ENCODE peak calls at places on chromosomes 4 and X, in seven cellular contexts. U is cardiac muscle cell, P is psoas muscle, Z is uterus, W is OCI-LY7, Q is suprapubic skin, Y is HCT116. F is an unnamed sample. For H3K4me1, the result is how much of the 10 kb centered on the place peaks cover.

GRCh38 chrX:119654112-119654531 is 38.8 kb downstream of the SEPTIN6 start:
- DNase-seq in U (peak), P (peak), Z (peak), W (no peak), Q (no peak), Y (no peak), F (no peak)

GRCh38 chr4:113499696-113500095 is 261.8 kb downstream of the CAMK2D start:
- DNase-seq in U (peak), P (no peak), Z (no peak), W (no peak), Q (no peak), Y (no peak), F (no peak)

GRCh38 chr4:67549123-67549522 is 3.8 kb upstream of the CENPC start:
- DNase-seq in U (peak), P (no peak), Z (no peak), W (peak), Q (no peak), Y (no peak), F (no peak)

GRCh38 chr4:119579823-119580222 is 48.8 kb downstream of the PDE5A start:
- DNase-seq in U (no peak), P (no peak), Z (no peak), W (no peak), Q (no peak), Y (no peak), F (peak)

GRCh38 chrX:118644378-118644777 is 83.0 kb upstream of the IL13RA1 start:
- DNase-seq in U (peak), P (no peak), Z (no peak), W (peak), Q (no peak), Y (peak), F (no peak)

GRCh38 chrX:68832101-68832416 is 3.2 kb downstream of the EFNB1 start:
- DNase-seq in U (peak), P (peak), Z (peak), W (peak), Q (peak), Y (no peak), F (no peak)

GRCh38 chr4:166165829-166166420 is 292.9 kb downstream of the TLL1 start:
- DNase-seq in U (peak), P (no peak), Z (no peak), W (peak), Q (no peak), Y (peak), F (no peak)

GRCh38 chr4:19982556-19982955 is 269.1 kb upstream of the SLIT2 start:
- DNase-seq in U (peak), P (no peak), Z (no peak), W (no peak), Q (no peak), Y (no peak), F (no peak)

GRCh38 chr4:7358100-7358735 is 76.5 kb downstream of the PSAPL1 start:
- DNase-seq in U (peak), P (peak), Z (peak), W (no peak), Q (no peak), Y (peak), F (no peak)

GRCh38 chrX:71282514-71283408 is 674 bp upstream of the NONO start:
- DNase-seq in U (no peak), P (no peak), Z (no peak), W (no peak), Q (no peak), Y (peak), F (no peak)

GRCh38 chrX:36957425-36958328 is 50.5 kb upstream of the FAM47C start:
- DNase-seq in U (peak), P (no peak), Z (no peak), W (no peak), Q (no peak), Y (no peak), F (peak)

GRCh38 chr4:122017296-122017695 is 65.4 kb upstream of the TRPC3 start:
- DNase-seq in U (no peak), P (no peak), Z (no peak), W (no peak), Q (no peak), Y (no peak), F (no peak)

GRCh38 chr4:143241892-143242291 is 57.2 kb downstream of the USP38 start:
- DNase-seq in U (peak), P (no peak), Z (no peak), W (peak), Q (no peak), Y (no peak), F (no peak)

GRCh38 chr4:154414796-154415195 is 76.8 kb downstream of the DCHS2 start:
- DNase-seq in U (no peak), P (no peak), Z (no peak), W (no peak), Q (no peak), Y (no peak), F (no peak)

GRCh38 chr4:154415313-154415712 is 76.3 kb downstream of the DCHS2 start:
- DNase-seq in U (no peak), P (no peak), Z (no peak), W (no peak), Q (no peak), Y (no peak), F (no peak)

GRCh38 chr4:154421618-154422017 is 70.0 kb downstream of the DCHS2 start:
- DNase-seq in U (no peak), P (no peak), Z (no peak), W (peak), Q (no peak), Y (no peak), F (no peak)

GRCh38 chr4:154417358-154417673 is 74.3 kb downstream of the DCHS2 start:
- DNase-seq in U (no peak), P (no peak), Z (no peak), W (no peak), Q (no peak), Y (no peak), F (no peak)

GRCh38 chr4:154416183-154416543 is 75.4 kb downstream of the DCHS2 start:
- DNase-seq in U (peak), P (peak), Z (peak), W (peak), Q (no peak), Y (no peak), F (no peak)
- TF ChIP-seq CTCF in U (no peak), P (no peak), Z (no peak), W (peak), Q (no peak), Y (peak), F (no peak)

DNA sequence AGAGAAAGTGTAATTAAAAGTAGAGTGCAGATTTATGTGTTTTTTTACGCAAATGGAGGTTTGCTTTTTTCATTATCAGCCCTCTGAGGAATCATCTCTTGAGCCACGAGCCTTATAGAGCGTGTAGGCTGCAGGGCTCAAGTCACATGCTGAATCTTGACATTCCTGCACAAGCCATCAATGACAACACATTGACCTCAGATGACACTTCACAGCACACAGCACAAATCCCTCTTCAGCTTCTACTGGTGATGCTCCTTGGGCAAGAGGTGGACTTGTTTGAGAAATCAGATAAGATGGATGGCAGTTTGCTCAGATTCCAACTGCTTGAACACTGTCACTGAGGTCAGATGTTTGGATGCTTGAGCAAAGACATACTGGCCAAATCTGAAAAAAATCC is 250.6 kb downstream of the SNCA start:
- DNase-seq in U (no peak), P (no peak), Z (no peak), W (no peak), Q (no peak), Y (no peak), F (no peak)
- H3K4me1 ChIP-seq in U (under half), P (under half), Z (under half), W (under half), Q (under half), Y (under half), F (under half)

GRCh38 chr4:9919047-9919446 is 102.2 kb downstream of the SLC2A9 start:
- DNase-seq in U (no peak), P (no peak), Z (no peak), W (no peak), Q (no peak), Y (no peak), F (no peak)
- TF ChIP-seq CTCF in U (no peak), P (no peak), Z (no peak), W (no peak), Q (no peak), Y (no peak), F (no peak)

DNA sequence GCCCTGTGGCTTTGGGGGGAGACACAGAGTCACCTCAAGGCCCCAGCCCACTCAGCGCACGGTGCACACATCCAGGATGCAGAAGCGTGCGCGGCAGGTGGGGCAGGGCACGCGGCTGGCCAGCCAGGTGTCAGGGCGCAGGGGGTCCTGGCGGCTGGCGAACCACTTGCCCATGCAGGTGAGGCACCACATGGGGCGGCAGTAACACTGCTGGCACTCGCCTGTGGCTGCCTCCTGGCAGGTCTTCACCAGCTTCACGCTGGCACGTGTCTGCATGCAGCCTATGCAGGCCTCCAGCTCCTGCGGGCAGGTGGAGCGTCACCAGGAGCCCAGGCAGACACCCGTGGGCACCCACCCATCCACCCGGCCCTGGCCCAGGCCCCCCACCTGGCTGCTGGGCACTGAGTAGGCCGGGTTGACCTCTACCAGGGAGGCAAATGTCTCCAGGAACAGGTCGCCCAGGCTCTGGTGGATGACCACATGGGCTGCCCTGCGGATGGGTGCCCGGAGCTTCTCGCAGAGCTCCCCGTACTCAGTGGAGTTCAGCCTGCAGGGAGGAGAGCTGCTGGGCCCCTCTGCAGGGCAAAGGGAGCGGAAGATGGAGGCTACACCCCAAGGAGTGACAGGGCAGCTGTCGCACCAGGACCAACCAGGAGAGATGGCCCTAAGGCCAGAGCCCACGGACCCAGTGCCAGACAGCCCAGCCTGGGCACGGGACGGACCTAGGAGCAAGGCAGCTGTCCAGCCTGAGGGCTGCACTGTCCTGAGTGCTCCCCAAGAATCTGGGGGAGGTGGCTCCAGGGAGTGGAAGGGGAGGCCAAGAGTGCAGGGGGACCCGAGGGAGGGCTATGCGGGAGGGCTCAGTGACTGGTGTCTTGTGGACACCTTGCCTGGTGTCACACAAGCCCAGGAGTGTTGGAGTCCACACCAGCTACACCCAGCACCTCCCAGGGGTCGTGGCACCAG is 3.7 kb downstream of the TMEM129 start:
- DNase-seq in U (no peak), P (no peak), Z (no peak), W (peak), Q (no peak), Y (no peak), F (no peak)
- H3K4me1 ChIP-seq in U (under half), P (under half), Z (under half), W (half or more), Q (half or more), Y (under half), F (under half)

DNA sequence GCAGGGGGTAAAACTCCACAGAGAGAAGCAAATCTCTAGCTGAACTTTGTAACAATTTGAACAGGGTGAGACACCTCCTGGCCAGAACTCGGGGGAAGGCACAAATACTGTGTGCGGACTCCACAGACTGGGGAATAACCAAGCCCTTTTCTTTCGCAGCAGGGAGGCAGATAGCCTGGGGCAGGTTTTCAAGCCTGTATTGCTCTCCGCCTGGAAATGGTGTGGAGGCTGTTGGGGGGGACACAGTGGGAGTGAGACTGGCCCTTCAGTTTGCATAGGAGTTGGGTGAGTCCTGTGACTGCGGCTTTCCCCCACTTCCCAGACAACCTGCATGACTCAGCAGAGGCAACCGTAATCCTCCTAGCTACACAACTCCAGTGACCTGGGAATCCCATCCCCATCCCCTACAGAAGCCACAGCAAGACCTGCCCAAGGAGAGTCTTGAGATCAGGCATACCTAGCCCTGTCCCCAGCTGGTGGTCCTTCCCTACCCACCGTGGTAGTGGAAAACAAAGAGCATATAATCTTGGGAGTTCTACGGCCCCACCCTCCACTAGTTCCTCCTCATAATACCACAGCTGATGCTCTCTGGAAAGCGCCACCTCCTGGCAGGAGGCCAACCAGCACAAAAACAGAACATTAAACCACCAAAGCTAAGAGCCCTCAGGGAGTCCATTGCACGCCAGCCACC is 12.9 kb upstream of the SMPX start:
- DNase-seq in U (no peak), P (no peak), Z (no peak), W (no peak), Q (no peak), Y (peak), F (no peak)
- TF ChIP-seq CTCF in U (no peak), P (no peak), Z (no peak), W (peak), Q (no peak), Y (no peak), F (no peak)

DNA sequence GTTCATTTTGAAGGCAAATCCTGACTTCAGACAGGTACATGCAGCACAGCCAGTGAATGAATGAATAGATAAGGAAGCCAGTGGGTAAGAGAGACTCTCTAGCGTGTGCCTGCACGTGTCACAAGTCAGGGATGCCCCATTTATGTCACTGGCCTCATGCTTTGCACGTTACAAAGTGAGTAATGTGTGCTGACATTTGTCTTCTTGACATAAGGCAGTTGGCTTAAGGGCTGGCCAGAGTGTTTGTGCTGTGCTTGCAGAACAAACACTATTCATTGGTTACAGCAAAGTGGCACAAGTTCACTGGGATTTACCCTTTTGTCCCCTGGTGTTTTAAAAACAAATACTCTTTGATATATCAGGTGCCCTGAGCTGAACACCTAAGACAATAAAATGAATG is 55.9 kb downstream of the CRMP1 start:
- DNase-seq in U (no peak), P (no peak), Z (no peak), W (no peak), Q (no peak), Y (no peak), F (no peak)
- H3K4me1 ChIP-seq in U (under half), P (under half), Z (under half), W (under half), Q (under half), Y (under half), F (under half)

GRCh38 chr4:64617813-64618212 is 208.6 kb upstream of the TECRL start:
- DNase-seq in U (no peak), P (no peak), Z (no peak), W (no peak), Q (no peak), Y (no peak), F (no peak)
- TF ChIP-seq CTCF in U (no peak), P (no peak), Z (no peak), W (no peak), Q (no peak), Y (no peak), F (no peak)

F was measured in pancreas.